ENCODE peak calls at places on chromosomes 1 and 21, in ten cellular contexts. A is ovary, G is adrenal gland, O is K562, I is suprapubic skin, E is tibial nerve, X is IMR-90, D is vagina, R is prostate gland, P is stomach. C is an unnamed sample. For H3K27me3, the result is how much of the 10 kb centered on the place peaks cover.

GRCh38 chr1:39540504-39541031 is 36.0 kb downstream of the PABPC4 start:
- DNase-seq in A (no peak), G (peak), O (no peak), I (no peak), E (peak), X (peak), D (no peak), R (no peak), P (peak), C (no peak)

GRCh38 chr1:22031214-22031962 is 21.1 kb upstream of the CDC42 start:
- DNase-seq in A (no peak), G (peak), O (no peak), I (no peak), E (no peak), X (no peak), D (no peak), R (peak), P (peak), C (peak)

GRCh38 chr1:156705321-156705917 is at the start of gene CRABP2:
- DNase-seq in A (peak), G (peak), O (no peak), I (no peak), E (no peak), X (no peak), D (no peak), R (no peak), P (no peak), C (no peak)

GRCh38 chr1:214791961-214792360 is 189.0 kb downstream of the CENPF start:
- DNase-seq in A (no peak), G (no peak), O (no peak), I (no peak), E (no peak), X (peak), D (no peak), R (no peak), P (no peak), C (no peak)

GRCh38 chr1:213464786-213465460 is 413.9 kb downstream of the RPS6KC1 start:
- DNase-seq in A (no peak), G (no peak), O (no peak), I (no peak), E (no peak), X (no peak), D (no peak), R (no peak), P (no peak), C (no peak)

GRCh38 chr21:23534833-23535232 is 2072.4 kb downstream of the MRPL39 start:
- DNase-seq in A (no peak), G (no peak), O (no peak), I (no peak), E (no peak), X (no peak), D (no peak), R (no peak), P (no peak), C (no peak)

GRCh38 chr1:90139837-90140236 is 144.9 kb downstream of the ZNF326 start:
- DNase-seq in A (no peak), G (no peak), O (no peak), I (no peak), E (no peak), X (no peak), D (no peak), R (no peak), P (no peak), C (no peak)

GRCh38 chr1:108691128-108691885 is 803 bp upstream of the PRPF38B start:
- DNase-seq in A (no peak), G (no peak), O (peak), I (no peak), E (no peak), X (peak), D (no peak), R (peak), P (no peak), C (no peak)

GRCh38 chr1:195956845-195957244 is 651.4 kb downstream of the KCNT2 start:
- DNase-seq in A (no peak), G (no peak), O (no peak), I (no peak), E (no peak), X (no peak), D (no peak), R (no peak), P (no peak), C (no peak)

GRCh38 chr1:8026976-8027747 is 1.1 kb upstream of the ERRFI1 start:
- DNase-seq in A (peak), G (no peak), O (no peak), I (no peak), E (no peak), X (peak), D (peak), R (no peak), P (peak), C (no peak)

GRCh38 chr1:200877010-200877409 is 4.2 kb downstream of the GPR25 start:
- DNase-seq in A (no peak), G (no peak), O (no peak), I (no peak), E (no peak), X (no peak), D (no peak), R (no peak), P (no peak), C (no peak)

GRCh38 chr1:75074719-75075395 is 59.3 kb upstream of the LHX8 start:
- DNase-seq in A (no peak), G (no peak), O (no peak), I (no peak), E (no peak), X (no peak), D (no peak), R (no peak), P (no peak), C (no peak)

GRCh38 chr1:94418664-94419655 is 771 bp downstream of the ABCD3 start:
- DNase-seq in A (peak), G (peak), O (peak), I (no peak), E (peak), X (peak), D (no peak), R (peak), P (peak), C (peak)

GRCh38 chr1:205849619-205850355 is at the start of gene PM20D1:
- DNase-seq in A (peak), G (peak), O (peak), I (peak), E (peak), X (peak), D (no peak), R (peak), P (peak), C (peak)

GRCh38 chr1:48688102-48688760 is 88.5 kb downstream of the BEND5 start:
- DNase-seq in A (no peak), G (no peak), O (no peak), I (no peak), E (no peak), X (no peak), D (no peak), R (no peak), P (no peak), C (no peak)

GRCh38 chr1:226964068-226964425 is 24.0 kb downstream of the COQ8A start:
- DNase-seq in A (no peak), G (no peak), O (no peak), I (no peak), E (no peak), X (no peak), D (no peak), R (no peak), P (no peak), C (no peak)

GRCh38 chr1:226712779-226713420 is 26.2 kb downstream of the ITPKB start:
- DNase-seq in A (no peak), G (no peak), O (no peak), I (no peak), E (no peak), X (no peak), D (no peak), R (no peak), P (no peak), C (no peak)

DNA sequence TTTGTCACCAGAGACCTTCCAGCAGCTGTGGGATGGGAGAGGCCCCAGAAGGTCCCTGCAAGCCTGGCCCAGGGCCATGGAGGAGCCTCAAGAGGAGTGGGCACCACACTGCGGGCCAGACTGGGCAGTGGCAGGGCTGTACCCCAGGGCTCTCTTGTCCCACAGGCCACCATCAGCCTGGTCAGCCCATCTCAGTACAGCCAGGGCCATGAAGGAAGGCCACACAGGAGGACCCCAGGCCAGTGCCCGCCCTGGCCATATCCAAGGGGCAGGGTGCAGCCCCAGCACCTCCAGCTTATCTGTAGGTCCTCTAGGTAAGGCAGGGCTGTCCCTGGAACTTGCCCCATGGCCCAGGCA is 3.1 kb upstream of the GNB1 start:
- DNase-seq in A (no peak), G (no peak), O (no peak), I (no peak), E (no peak), X (no peak), D (no peak), R (no peak), P (no peak), C (no peak)
- TF ChIP-seq POLR2A in A (no peak), G (no peak), O (no peak), I (no peak), E (no peak), X (no peak), D (no peak), R (no peak), P (no peak), C (no peak)

DNA sequence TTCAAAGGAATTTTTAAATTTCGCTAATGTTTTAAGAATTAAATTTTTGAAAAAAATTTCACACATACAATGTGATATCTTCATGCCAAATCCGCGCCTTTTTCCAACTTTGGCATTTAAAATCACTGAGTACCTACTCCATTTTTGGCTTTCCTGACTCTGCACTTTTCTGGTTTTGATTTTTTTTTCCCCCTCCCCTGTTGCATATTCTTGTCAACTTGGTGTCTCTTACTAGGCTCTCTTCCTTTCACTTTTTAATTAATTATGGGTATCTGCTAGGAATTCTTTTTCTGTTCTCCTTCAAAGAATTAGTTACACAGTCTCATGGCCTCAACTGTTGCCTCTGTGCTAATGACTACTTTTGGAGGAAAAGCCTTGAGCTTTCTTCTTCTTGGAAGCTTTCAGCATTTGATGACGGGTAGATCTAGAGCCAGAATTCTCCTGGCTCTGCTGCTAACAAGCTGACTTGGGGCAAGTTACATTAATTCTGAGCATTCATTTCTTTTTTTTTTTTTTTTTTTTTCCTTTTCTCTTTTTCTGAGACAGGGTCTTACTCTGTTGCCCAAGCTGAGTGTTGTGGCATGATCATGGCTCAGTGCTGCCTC is 1.8 kb downstream of the AGL start:
- DNase-seq in A (no peak), G (no peak), O (no peak), I (no peak), E (no peak), X (no peak), D (no peak), R (no peak), P (no peak), C (no peak)
- H3K4me3 ChIP-seq in A (no peak), G (no peak), O (no peak), I (no peak), E (no peak), X (no peak), D (no peak), R (no peak), P (no peak), C (no peak)

GRCh38 chr21:45087022-45087823 is 12.8 kb downstream of the ADARB1 start:
- DNase-seq in A (no peak), G (no peak), O (no peak), I (no peak), E (no peak), X (peak), D (no peak), R (no peak), P (no peak), C (no peak)

GRCh38 chr21:45086342-45086958 is 12.1 kb downstream of the ADARB1 start:
- DNase-seq in A (no peak), G (peak), O (no peak), I (no peak), E (no peak), X (no peak), D (no peak), R (no peak), P (no peak), C (no peak)

GRCh38 chr21:45089964-45090363 is 15.6 kb downstream of the ADARB1 start:
- DNase-seq in A (no peak), G (no peak), O (no peak), I (no peak), E (no peak), X (no peak), D (no peak), R (no peak), P (no peak), C (no peak)

GRCh38 chr21:45088116-45088515 is 13.7 kb downstream of the ADARB1 start:
- DNase-seq in A (no peak), G (no peak), O (no peak), I (no peak), E (no peak), X (no peak), D (no peak), R (no peak), P (no peak), C (no peak)

GRCh38 chr21:45088729-45089128 is 14.3 kb downstream of the ADARB1 start:
- DNase-seq in A (no peak), G (peak), O (no peak), I (no peak), E (no peak), X (no peak), D (no peak), R (no peak), P (no peak), C (no peak)
- H3K27me3 ChIP-seq in A (under half), G (under half), O (under half), I (under half), E (under half), X (under half), D (under half), R (under half), P (under half), C (under half)

DNA sequence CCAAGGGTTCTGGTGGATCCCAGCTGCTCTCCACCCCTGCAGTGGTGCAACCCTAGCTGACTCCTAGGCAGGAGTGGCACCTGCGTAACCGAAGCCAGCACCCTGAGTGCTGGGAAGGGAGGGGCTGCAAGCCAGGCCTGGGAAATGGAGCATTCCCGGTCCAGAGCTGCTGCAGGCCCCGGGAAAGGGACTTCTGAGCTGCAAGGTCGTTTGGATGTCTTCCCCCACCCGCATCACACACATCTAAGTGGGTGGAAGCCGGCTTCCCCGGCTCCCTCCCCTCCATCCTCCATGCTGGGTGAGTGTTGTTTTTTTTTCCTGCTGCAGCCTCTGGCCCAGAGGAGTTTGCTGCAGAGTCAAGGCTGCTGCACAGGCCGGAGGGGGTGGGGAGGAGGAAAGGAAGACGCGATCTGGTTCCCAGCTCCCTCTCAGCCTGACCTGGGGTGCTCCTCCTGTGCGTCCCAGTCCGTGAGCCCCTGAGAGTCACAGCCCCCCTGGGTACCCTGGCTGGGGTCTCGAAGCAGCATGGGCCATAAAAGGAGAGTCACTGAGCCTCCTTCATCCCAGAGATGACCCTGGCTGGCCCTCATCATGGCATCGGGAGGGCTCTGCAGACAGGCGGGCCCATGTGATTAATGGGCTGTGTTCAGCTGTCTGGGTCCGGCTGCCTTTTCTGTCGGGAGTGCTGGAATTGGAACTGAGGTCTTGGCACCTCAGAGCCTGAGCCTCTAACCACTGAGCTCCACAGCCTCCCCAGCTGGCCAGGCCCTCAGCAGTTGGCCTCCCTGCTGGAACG is 16.2 kb downstream of the H6PD start:
- DNase-seq in A (peak), G (peak), O (no peak), I (no peak), E (no peak), X (peak), D (no peak), R (no peak), P (peak), C (no peak)
- TF ChIP-seq POLR2A in A (no peak), G (no peak), O (no peak), I (no peak), E (no peak), X (no peak), D (no peak), R (no peak), P (no peak), C (no peak)

DNA sequence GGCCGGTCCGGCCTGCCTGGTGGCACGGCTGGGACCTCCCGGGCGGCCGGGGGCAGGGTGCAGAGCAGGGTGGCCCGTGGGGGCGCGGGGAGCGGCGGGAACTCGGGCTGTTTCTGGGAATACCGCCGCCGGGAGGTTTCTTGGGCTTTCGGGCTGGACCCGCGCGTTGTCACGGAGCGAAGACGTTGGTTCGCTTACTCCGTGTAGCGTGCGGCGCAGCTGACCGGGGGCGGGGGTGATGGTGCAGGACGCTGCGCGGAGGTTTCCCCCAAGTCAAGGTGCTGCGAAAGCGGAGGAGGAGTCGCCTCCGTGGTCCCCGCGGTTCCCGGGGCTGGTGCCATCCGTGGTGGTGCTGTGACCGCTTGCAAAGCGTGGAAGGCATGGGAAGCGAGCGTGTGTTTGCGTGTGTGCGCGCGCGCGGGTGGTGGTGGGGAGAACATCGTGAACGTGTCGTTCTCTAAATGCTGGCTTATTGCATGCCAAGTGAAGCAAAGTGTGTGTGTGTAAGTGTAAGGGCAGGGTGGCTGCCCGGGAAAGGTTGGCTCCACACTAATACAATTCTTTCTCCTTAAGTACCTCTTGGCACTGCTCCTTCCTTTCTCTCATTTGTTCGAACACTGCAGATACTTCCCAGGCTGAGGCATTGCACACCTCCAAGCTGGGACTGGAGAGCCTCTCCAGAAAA is 1.1 kb downstream of the RYR2 start:
- DNase-seq in A (peak), G (no peak), O (no peak), I (no peak), E (no peak), X (no peak), D (no peak), R (no peak), P (no peak), C (no peak)
- H3K4me3 ChIP-seq in A (peak), G (no peak), O (no peak), I (peak), E (peak), X (no peak), D (peak), R (peak), P (peak), C (peak)

GRCh38 chr1:12441414-12442105 is 176.4 kb downstream of the DHRS3 start:
- DNase-seq in A (no peak), G (no peak), O (peak), I (no peak), E (no peak), X (no peak), D (no peak), R (no peak), P (no peak), C (no peak)

GRCh38 chr1:12445257-12445656 is 172.8 kb downstream of the DHRS3 start:
- DNase-seq in A (no peak), G (no peak), O (no peak), I (no peak), E (no peak), X (no peak), D (no peak), R (no peak), P (no peak), C (no peak)

GRCh38 chr1:12443151-12443550 is 174.9 kb downstream of the DHRS3 start:
- DNase-seq in A (no peak), G (no peak), O (no peak), I (no peak), E (no peak), X (no peak), D (no peak), R (no peak), P (no peak), C (no peak)

GRCh38 chr1:12444329-12444841 is 173.6 kb downstream of the DHRS3 start:
- DNase-seq in A (no peak), G (no peak), O (no peak), I (no peak), E (no peak), X (no peak), D (no peak), R (no peak), P (no peak), C (no peak)

GRCh38 chr1:12442217-12442616 is 175.8 kb downstream of the DHRS3 start:
- DNase-seq in A (no peak), G (no peak), O (no peak), I (no peak), E (no peak), X (no peak), D (no peak), R (no peak), P (no peak), C (no peak)
- H3K27me3 ChIP-seq in A (under half), G (under half), O (under half), I (under half), E (under half), X (under half), D (under half), R (under half), P (under half), C (under half)

GRCh38 chr1:25232866-25233784 is 823 bp upstream of the SYF2 start:
- DNase-seq in A (peak), G (peak), O (peak), I (peak), E (peak), X (peak), D (peak), R (peak), P (peak), C (peak)
- TF ChIP-seq POLR2A in A (no peak), G (no peak), O (peak), I (no peak), E (no peak), X (no peak), D (no peak), R (peak), P (no peak), C (no peak)

GRCh38 chr1:63135174-63135512 is 187.2 kb upstream of the FOXD3 start:
- DNase-seq in A (no peak), G (no peak), O (no peak), I (no peak), E (no peak), X (no peak), D (no peak), R (no peak), P (no peak), C (no peak)

GRCh38 chr1:63135801-63136200 is 186.6 kb upstream of the FOXD3 start:
- DNase-seq in A (no peak), G (no peak), O (no peak), I (no peak), E (no peak), X (no peak), D (no peak), R (no peak), P (no peak), C (no peak)

GRCh38 chr1:63129184-63129583 is 193.2 kb upstream of the FOXD3 start:
- DNase-seq in A (no peak), G (no peak), O (no peak), I (no peak), E (no peak), X (no peak), D (no peak), R (no peak), P (no peak), C (no peak)

GRCh38 chr1:63134501-63135173 is 187.7 kb upstream of the FOXD3 start:
- DNase-seq in A (no peak), G (no peak), O (no peak), I (no peak), E (no peak), X (no peak), D (no peak), R (no peak), P (no peak), C (no peak)
- H3K4me3 ChIP-seq in A (no peak), G (no peak), O (no peak), I (no peak), E (no peak), X (no peak), D (no peak), R (no peak), P (no peak), C (no peak)

GRCh38 chr21:16192900-16193299 is 463.1 kb downstream of the USP25 start:
- DNase-seq in A (no peak), G (no peak), O (no peak), I (no peak), E (no peak), X (peak), D (no peak), R (no peak), P (no peak), C (no peak)
- H3K27me3 ChIP-seq in A (under half), G (under half), O (under half), I (under half), E (under half), X (under half), D (under half), R (under half), P (under half), C (under half)

C was measured in breast epithelium.